ENCODE peak calls at places on chromosomes 7 and 10, in eight cellular contexts. B, N, E, W, V, X, J and M are unnamed samples.

GRCh38 chr10:45154481-45154880 is 153.8 kb downstream of the ZNF22 start:
- DNase-seq in E (no peak), J (no peak), B (no peak), X (no peak), W (peak; percentile 15), V (no peak), N (no peak), M (no peak)

GRCh38 chr10:119378737-119379067 is 163.8 kb downstream of the RGS10 start:
- DNase-seq in X (no peak), N (no peak), J (no peak), B (no peak), W (no peak), V (no peak), E (peak; percentile 64), M (no peak)

GRCh38 chr7:149690688-149691446 is 82.5 kb downstream of the ZNF467 start:
- DNase-seq in W (peak; percentile 84), J (peak; percentile 78), V (peak; percentile 69), B (no peak), X (no peak), E (no peak), N (peak; percentile 29), M (no peak)

GRCh38 chr10:12795318-12795717 is 206.2 kb downstream of the CCDC3 start:
- DNase-seq in N (no peak), X (no peak), V (no peak), W (no peak), B (no peak), J (no peak), E (no peak), M (no peak)

GRCh38 chr7:91496251-91496820 is 232.1 kb downstream of the FZD1 start:
- DNase-seq in B (no peak), E (no peak), W (no peak), N (no peak), J (no peak), V (no peak), X (no peak), M (no peak)

GRCh38 chr10:132415255-132415654 is 18.3 kb downstream of the PWWP2B start:
- DNase-seq in B (no peak), N (no peak), X (no peak), V (no peak), W (no peak), J (no peak), E (no peak), M (no peak)

GRCh38 chr10:112628951-112629604 is 182.1 kb downstream of the VTI1A start:
- DNase-seq in X (no peak), N (no peak), J (no peak), W (peak; percentile 73), B (no peak), V (no peak), E (no peak), M (no peak)

GRCh38 chr10:13813540-13813939 is 226.8 kb downstream of the PRPF18 start:
- DNase-seq in B (no peak), N (no peak), X (no peak), V (no peak), E (no peak), W (no peak), J (no peak), M (no peak)

GRCh38 chr7:151307536-151307935 is 34.1 kb upstream of the NUB1 start:
- DNase-seq in N (no peak), V (no peak), B (no peak), E (no peak), J (no peak), X (no peak), W (no peak), M (no peak)

GRCh38 chr10:29635711-29636144 is 957 bp upstream of the SVIL start:
- DNase-seq in N (peak; percentile 50), J (no peak), E (no peak), W (peak; percentile 71), X (no peak), V (no peak), B (no peak), M (no peak)

GRCh38 chr7:139937685-139938084 is 108.6 kb downstream of the TBXAS1 start:
- DNase-seq in J (no peak), X (no peak), B (no peak), N (no peak), W (no peak), E (peak; percentile 15), V (no peak), M (no peak)

GRCh38 chr10:88254091-88254490 is 329.0 kb downstream of the RNLS start:
- DNase-seq in E (no peak), N (no peak), V (no peak), B (no peak), W (peak; percentile 64), X (no peak), J (peak; percentile 58), M (no peak)

GRCh38 chr10:13117842-13118783 is 18.1 kb downstream of the OPTN start:
- DNase-seq in V (no peak), W (no peak), B (peak; percentile 25), E (no peak), X (no peak), N (no peak), J (no peak), M (peak; percentile 48)

GRCh38 chr10:58237014-58237830 is 30.5 kb downstream of the IPMK start:
- DNase-seq in X (no peak), J (peak; percentile 70), V (no peak), W (peak; percentile 92), B (no peak), N (no peak), E (no peak), M (no peak)

GRCh38 chr7:50851891-50852290 is 69.2 kb upstream of the GRB10 start:
- DNase-seq in X (no peak), J (no peak), E (no peak), W (no peak), B (no peak), N (no peak), V (no peak), M (no peak)

GRCh38 chr7:100583132-100584045 is 2.5 kb downstream of the LRCH4 start:
- DNase-seq in V (peak; percentile 85), B (peak; percentile 49), E (peak; percentile 29), X (peak; percentile 56), W (peak; percentile 81), J (no peak), N (peak; percentile 68), M (no peak)

GRCh38 chr10:131896403-131896802 is 4.4 kb upstream of the PPP2R2D start:
- DNase-seq in V (no peak), J (no peak), B (no peak), X (no peak), N (no peak), E (no peak), W (no peak), M (no peak)

GRCh38 chr10:119233123-119233820 is 25.9 kb downstream of the GRK5 start:
- DNase-seq in W (no peak), B (no peak), E (no peak), N (no peak), V (no peak), J (no peak), X (no peak), M (no peak)

GRCh38 chr10:128080641-128081040 is 45.6 kb downstream of the MKI67 start:
- DNase-seq in J (no peak), E (no peak), W (no peak), N (no peak), X (no peak), V (no peak), B (no peak), M (no peak)

GRCh38 chr10:85983051-85983450 is 383.5 kb downstream of the GRID1 start:
- DNase-seq in N (no peak), J (no peak), E (no peak), B (no peak), X (no peak), W (no peak), V (no peak), M (no peak)

GRCh38 chr10:132913559-132914115 is 28.7 kb downstream of the CFAP46 start:
- DNase-seq in V (peak; percentile 36), B (no peak), J (no peak), W (no peak), N (no peak), E (no peak), X (no peak), M (no peak)

GRCh38 chr7:91685544-91685943 is 195.0 kb downstream of the MTERF1 start:
- DNase-seq in J (no peak), N (no peak), V (no peak), E (no peak), X (no peak), W (peak; percentile 77), B (no peak), M (no peak)